ENCODE peak calls at places on chromosomes 1 and 21, in five cellular contexts. D is IMR-90, K is cardiac fibroblast, Q is skeletal muscle cell, S is neural progenitor cell. U is an unnamed sample.
A peak's percentile ranks its signal among the peaks of the same experiment; 100 is the strongest.

GRCh38 chr1:48077860-48078259 is 80.7 kb upstream of the TRABD2B start:
- DNase-seq in Q (no peak), K (no peak), D (no peak), S (no peak), U (no peak)

GRCh38 chr1:232511172-232511571 is 118.8 kb downstream of the SIPA1L2 start:
- DNase-seq in D (no peak), S (no peak), Q (no peak), K (no peak), U (no peak)

GRCh38 chr1:205610781-205611473 is 20.9 kb downstream of the ELK4 start:
- DNase-seq in D (no peak), Q (no peak), S (no peak), K (no peak), U (no peak)

GRCh38 chr21:42496839-42497202 is 797 bp upstream of the RSPH1 start:
- DNase-seq in K (no peak), Q (no peak), S (peak; percentile 60), D (no peak), U (no peak)

GRCh38 chr1:93816970-93817738 is 61.9 kb downstream of the DNTTIP2 start:
- DNase-seq in Q (peak; percentile 75), K (peak; percentile 93), D (peak; percentile 85), S (no peak), U (peak; percentile 65)

GRCh38 chr1:109975718-109976117 is 8.8 kb upstream of the AHCYL1 start:
- DNase-seq in D (peak; percentile 85), S (no peak), Q (peak; percentile 60), K (peak; percentile 91), U (no peak)

GRCh38 chr1:70487910-70488665 is 77.0 kb downstream of the CTH start:
- DNase-seq in K (peak; percentile 42), S (peak; percentile 84), Q (no peak), D (peak; percentile 34), U (no peak)

GRCh38 chr1:8431028-8431427 is 113.1 kb downstream of the SLC45A1 start:
- DNase-seq in D (no peak), S (no peak), Q (no peak), K (no peak), U (no peak)

GRCh38 chr1:51442616-51443015 is 76.5 kb downstream of the EPS15 start:
- DNase-seq in Q (no peak), D (no peak), S (no peak), K (no peak), U (no peak)

GRCh38 chr1:31904339-31905092 is 33.7 kb downstream of the PTP4A2 start:
- DNase-seq in K (peak; percentile 38), S (no peak), Q (peak; percentile 33), D (peak; percentile 43), U (no peak)

GRCh38 chr1:53051676-53052075 is 10.3 kb upstream of the PODN start:
- DNase-seq in S (no peak), D (no peak), K (no peak), Q (no peak), U (no peak)

GRCh38 chr21:36800734-36801133 is 101.8 kb downstream of the SIM2 start:
- DNase-seq in Q (no peak), S (no peak), D (no peak), K (no peak), U (no peak)

GRCh38 chr21:31343680-31344480 is at the start of gene TIAM1:
- DNase-seq in D (peak; percentile 66), K (peak; percentile 73), S (peak; percentile 68), Q (peak; percentile 49), U (no peak)

GRCh38 chr1:234780531-234781162 is 170.7 kb upstream of the IRF2BP2 start:
- DNase-seq in D (no peak), Q (no peak), S (peak; percentile 21), K (no peak), U (no peak)

GRCh38 chr1:152347116-152347728 is 12.6 kb downstream of the FLG2 start:
- DNase-seq in Q (peak; percentile 1), D (peak; percentile 52), S (peak; percentile 25), K (peak; percentile 69), U (peak; percentile 32)

GRCh38 chr21:42781150-42781980 is 98.0 kb downstream of the WDR4 start:
- DNase-seq in Q (no peak), S (peak; percentile 49), K (no peak), D (no peak), U (no peak)

GRCh38 chr1:204307334-204307883 is 52.3 kb downstream of the PLEKHA6 start:
- DNase-seq in K (peak; percentile 56), S (peak; percentile 64), D (peak; percentile 76), Q (no peak), U (no peak)

GRCh38 chr1:230321741-230322420 is 104.3 kb downstream of the PGBD5 start:
- DNase-seq in D (no peak), K (no peak), S (no peak), Q (no peak), U (no peak)

GRCh38 chr1:87154351-87154750 is 174.3 kb upstream of the LMO4 start:
- DNase-seq in S (no peak), Q (no peak), K (no peak), D (no peak), U (no peak)

GRCh38 chr1:41500781-41501518 is 16.5 kb upstream of the EDN2 start:
- DNase-seq in S (no peak), Q (no peak), K (no peak), D (no peak), U (no peak)

GRCh38 chr1:220901906-220902305 is 22.7 kb downstream of the HLX start:
- DNase-seq in D (peak; percentile 59), K (no peak), Q (no peak), S (no peak), U (no peak)

GRCh38 chr1:107140703-107141490 is at the start of gene NTNG1:
- DNase-seq in K (no peak), D (no peak), S (peak; percentile 57), Q (no peak), U (no peak)

GRCh38 chr1:43434256-43434655 is 19.5 kb downstream of the HYI start:
- DNase-seq in Q (no peak), K (no peak), D (no peak), S (no peak), U (no peak)

GRCh38 chr1:185244015-185244747 is 72.9 kb downstream of the IVNS1ABP start:
- DNase-seq in K (peak; percentile 26), Q (peak; percentile 66), S (no peak), D (peak; percentile 94), U (peak; percentile 14)

GRCh38 chr1:98749152-98749756 is 87.7 kb downstream of the SNX7 start:
- DNase-seq in S (no peak), Q (no peak), D (peak; percentile 7), K (peak; percentile 15), U (no peak)

GRCh38 chr1:118290571-118290970 is 105.5 kb upstream of the SPAG17 start:
- DNase-seq in D (no peak), Q (no peak), K (no peak), S (no peak), U (no peak)

GRCh38 chr1:9687876-9688582 is 36.5 kb downstream of the PIK3CD start:
- DNase-seq in D (peak; percentile 21), S (peak; percentile 62), K (peak; percentile 22), Q (no peak), U (no peak)

GRCh38 chr1:190479028-190479427 is 1.4 kb upstream of the BRINP3 start:
- DNase-seq in K (peak; percentile 23), Q (no peak), S (peak; percentile 48), D (peak; percentile 5), U (no peak)

GRCh38 chr21:45295576-45296365 is 8.1 kb upstream of the POFUT2 start:
- DNase-seq in S (no peak), D (peak; percentile 91), K (peak; percentile 59), Q (peak; percentile 73), U (no peak)

GRCh38 chr1:115413621-115414020 is 75.6 kb upstream of the NGF start:
- DNase-seq in S (no peak), Q (no peak), D (no peak), K (no peak), U (no peak)

GRCh38 chr21:36183144-36183795 is 26.6 kb downstream of the DOP1B start:
- DNase-seq in S (no peak), K (no peak), D (no peak), Q (no peak), U (no peak)

GRCh38 chr1:51133045-51133444 is 31.0 kb downstream of the C1orf185 start:
- DNase-seq in Q (no peak), K (no peak), D (no peak), S (no peak), U (no peak)

GRCh38 chr1:164777518-164777917 is 218.5 kb downstream of the PBX1 start:
- DNase-seq in S (no peak), Q (no peak), K (no peak), D (no peak), U (no peak)

GRCh38 chr1:210125143-210125542 is 107.5 kb upstream of the SERTAD4 start:
- DNase-seq in S (no peak), Q (no peak), K (no peak), D (no peak), U (peak; percentile 74)

GRCh38 chr1:6694126-6694713 is 7.4 kb downstream of the DNAJC11 start:
- DNase-seq in S (no peak), K (no peak), D (no peak), Q (no peak), U (no peak)
- H3K4me3 ChIP-seq in S (no peak overlapping the region), K (no peak overlapping the region), D (no peak overlapping the region), Q (no peak overlapping the region), U (no peak overlapping the region)

GRCh38 chr1:35574655-35575400 is 1.7 kb downstream of the TFAP2E start:
- DNase-seq in D (no peak), Q (no peak), S (no peak), K (no peak), U (no peak)
- H3K4me3 ChIP-seq in D (no peak overlapping the region), Q (no peak overlapping the region), S (no peak overlapping the region), K (no peak overlapping the region), U (no peak overlapping the region)

GRCh38 chr21:39020751-39021474 is 162.3 kb downstream of the PSMG1 start:
- DNase-seq in S (no peak), Q (no peak), K (peak; percentile 89), D (peak; percentile 74), U (no peak)
- H3K4me3 ChIP-seq in S (no peak overlapping the region), Q (no peak overlapping the region), K (no peak overlapping the region), D (no peak overlapping the region), U (no peak overlapping the region)

GRCh38 chr1:206924549-206925115 is 2.9 kb upstream of the FCMR start:
- DNase-seq in S (no peak), D (no peak), K (no peak), Q (no peak), U (no peak)

GRCh38 chr1:206923961-206924548 is 2.3 kb upstream of the FCMR start:
- DNase-seq in K (no peak), S (no peak), D (no peak), Q (no peak), U (no peak)

GRCh38 chr1:206921772-206922265 is at the start of gene FCMR:
- DNase-seq in D (no peak), Q (no peak), K (peak; percentile 54), S (no peak), U (no peak)

GRCh38 chr1:206923009-206923960 is 1.5 kb upstream of the FCMR start:
- DNase-seq in Q (no peak), K (no peak), D (no peak), S (no peak), U (no peak)

DNA sequence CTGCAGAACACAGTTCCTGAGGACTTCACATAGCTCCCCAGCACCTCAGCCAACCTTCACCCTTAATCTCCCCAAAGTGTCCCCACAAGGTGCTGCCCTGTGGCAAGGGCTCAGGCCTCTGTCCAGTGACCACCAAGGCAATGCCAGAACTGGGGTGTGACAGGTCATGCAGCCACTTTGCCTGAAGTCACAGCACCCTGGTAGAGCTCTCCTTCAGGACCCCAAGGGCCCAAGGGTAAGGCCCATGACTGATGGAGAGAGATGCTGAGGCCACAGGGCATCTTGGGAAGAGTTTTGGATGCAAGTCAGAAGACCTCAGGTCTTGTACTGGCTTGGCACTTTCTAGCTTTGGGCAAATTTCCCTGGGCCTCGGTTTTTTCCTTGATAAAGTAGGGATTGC is 783 bp upstream of the FCMR start:
- DNase-seq in S (no peak), K (no peak), D (no peak), Q (no peak), U (no peak)
- H3K4me3 ChIP-seq in S (no peak overlapping the region), K (no peak overlapping the region), D (no peak overlapping the region), Q (no peak overlapping the region), U (no peak overlapping the region)